ENCODE peak calls at places on chromosomes 7 and 10, in five cellular contexts. U is epithelial cell of esophagus, O is heart right ventricle, C is sigmoid colon, W is brain microvascular endothelial cell. I is an unnamed sample.

GRCh38 chr7:130831817-130832481 is 97.9 kb upstream of the KLF14 start:
- DNase-seq in U (peak; percentile 52), O (no peak), C (no peak), W (no peak), I (peak; percentile 67)

GRCh38 chr10:16612148-16612742 is 90.6 kb upstream of the C1QL3 start:
- DNase-seq in U (peak; percentile 67), O (no peak), C (no peak), W (peak; percentile 23), I (peak; percentile 51)

GRCh38 chr7:14389052-14389988 is 399.9 kb upstream of the ETV1 start:
- DNase-seq in U (no peak), O (no peak), C (no peak), W (no peak), I (no peak)

GRCh38 chr7:124566576-124566975 is 199.0 kb downstream of the GPR37 start:
- DNase-seq in U (peak; percentile 83), O (no peak), C (no peak), W (peak; percentile 11), I (no peak)

GRCh38 chr7:46619723-46620310 is 698.7 kb upstream of the IGFBP3 start:
- DNase-seq in U (no peak), O (no peak), C (no peak), W (no peak), I (no peak)

GRCh38 chr10:24857001-24857695 is 95.3 kb downstream of the PRTFDC1 start:
- DNase-seq in U (no peak), O (no peak), C (no peak), W (no peak), I (no peak)

GRCh38 chr10:63554666-63555065 is 33.5 kb downstream of the REEP3 start:
- DNase-seq in U (peak; percentile 40), O (no peak), C (no peak), W (peak; percentile 93), I (peak; percentile 67)

GRCh38 chr7:125465527-125465926 is 535.9 kb upstream of the POT1 start:
- DNase-seq in U (no peak), O (no peak), C (no peak), W (no peak), I (no peak)

GRCh38 chr7:128767475-128768110 is 8.0 kb downstream of the OPN1SW start:
- DNase-seq in U (no peak), O (no peak), C (no peak), W (no peak), I (no peak)

GRCh38 chr7:12764355-12765000 is 77.0 kb downstream of the ARL4A start:
- DNase-seq in U (no peak), O (no peak), C (no peak), W (no peak), I (no peak)

GRCh38 chr10:43806851-43807640 is 158.4 kb upstream of the ZNF32 start:
- DNase-seq in U (no peak), O (no peak), C (no peak), W (peak; percentile 29), I (no peak)

GRCh38 chr7:156935250-156935649 is 14.3 kb upstream of the NOM1 start:
- DNase-seq in U (peak; percentile 51), O (no peak), C (no peak), W (no peak), I (no peak)

GRCh38 chr7:42692609-42693008 is 219.3 kb downstream of the C7orf25 start:
- DNase-seq in U (peak; percentile 22), O (no peak), C (no peak), W (peak; percentile 6), I (no peak)

GRCh38 chr7:7969306-7970112 is 913 bp downstream of the GLCCI1 start:
- DNase-seq in U (peak; percentile 25), O (peak; percentile 28), C (peak; percentile 69), W (peak; percentile 33), I (peak; percentile 30)
- TF ChIP-seq CTCF in U (no peak), O (no peak), C (no peak), W (peak; percentile 17), I (no peak)

GRCh38 chr7:194996-195829 is 2.8 kb downstream of the FAM20C start:
- DNase-seq in U (no peak), O (peak; percentile 9), C (no peak), W (no peak), I (no peak)
- TF ChIP-seq CTCF in U (no peak), O (no peak), C (no peak), W (peak; percentile 14), I (no peak)

GRCh38 chr10:103983367-103983911 is 16.5 kb downstream of the SLK start:
- DNase-seq in U (no peak), O (no peak), C (no peak), W (no peak), I (peak; percentile 40)

GRCh38 chr10:103979530-103979929 is 12.6 kb downstream of the SLK start:
- DNase-seq in U (no peak), O (no peak), C (no peak), W (no peak), I (no peak)

GRCh38 chr10:103980246-103980906 is 13.4 kb downstream of the SLK start:
- DNase-seq in U (no peak), O (no peak), C (no peak), W (no peak), I (no peak)

GRCh38 chr10:103985726-103986125 is 18.8 kb downstream of the SLK start:
- DNase-seq in U (no peak), O (no peak), C (no peak), W (no peak), I (no peak)

GRCh38 chr10:103982639-103983038 is 15.7 kb downstream of the SLK start:
- DNase-seq in U (no peak), O (no peak), C (no peak), W (no peak), I (no peak)
- TF ChIP-seq CTCF in U (no peak), O (peak; percentile 38), C (no peak), W (peak; percentile 54), I (peak; percentile 35)

GRCh38 chr7:113118074-113118959 is at the start of gene SMIM30:
- DNase-seq in U (peak; percentile 91), O (peak; percentile 90), C (peak; percentile 96), W (peak; percentile 94), I (peak; percentile 75)
- TF ChIP-seq CTCF in U (no peak), O (peak; percentile 15), C (no peak), W (no peak), I (no peak)

DNA sequence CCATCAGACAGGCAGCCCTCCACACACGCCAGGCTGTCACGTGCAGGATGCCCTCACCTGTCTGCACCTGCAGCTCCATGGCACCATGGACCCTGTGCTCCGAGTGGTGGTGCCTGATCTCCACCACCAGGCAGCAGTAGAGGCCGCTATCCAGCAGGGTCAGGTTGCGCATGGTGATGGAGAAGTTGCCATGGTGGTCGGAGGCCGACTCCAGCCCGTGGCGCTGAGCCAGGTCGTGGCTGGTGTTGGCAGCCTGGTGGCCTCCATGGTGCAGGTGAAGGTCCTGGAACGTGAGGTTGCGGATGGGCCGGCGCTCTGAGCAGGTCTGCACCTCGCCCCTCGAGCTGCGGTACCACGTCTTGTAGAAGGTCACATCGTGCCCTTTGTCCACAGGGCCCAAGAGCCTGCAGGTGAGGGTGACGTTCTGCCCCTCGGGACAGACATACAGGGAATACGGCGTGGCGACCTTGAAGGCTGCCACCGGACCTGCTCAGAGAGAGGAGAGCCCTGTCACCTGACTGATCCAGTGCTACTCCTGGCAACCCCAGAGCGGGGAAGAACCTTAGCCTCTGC is 11.7 kb downstream of the VSIR start:
- DNase-seq in U (no peak), O (no peak), C (no peak), W (no peak), I (no peak)
- TF ChIP-seq CTCF in U (peak; percentile 5), O (no peak), C (no peak), W (peak; percentile 15), I (no peak)

DNA sequence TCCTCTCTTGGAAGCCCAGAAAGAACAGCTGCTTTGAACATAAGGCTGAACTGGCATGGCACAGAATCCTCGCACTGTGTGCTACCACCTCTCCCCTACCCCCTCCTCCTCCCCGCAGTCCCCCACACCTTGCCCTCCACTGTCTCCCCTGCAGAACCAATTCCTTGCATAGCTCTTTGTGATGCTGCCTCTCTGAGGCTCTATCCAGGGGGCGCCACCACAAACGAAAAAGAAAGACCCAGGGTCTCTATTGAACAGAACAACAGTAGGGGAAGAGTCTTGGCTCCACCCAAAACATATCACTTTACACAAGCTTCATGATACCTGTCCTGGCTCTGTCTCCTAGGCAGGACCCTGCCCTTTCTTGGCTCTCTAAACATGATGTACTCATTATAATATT is 26.2 kb upstream of the EBLN1 start:
- DNase-seq in U (no peak), O (no peak), C (no peak), W (no peak), I (no peak)
- TF ChIP-seq CTCF in U (no peak), O (peak; percentile 17), C (no peak), W (peak; percentile 42), I (no peak)

DNA sequence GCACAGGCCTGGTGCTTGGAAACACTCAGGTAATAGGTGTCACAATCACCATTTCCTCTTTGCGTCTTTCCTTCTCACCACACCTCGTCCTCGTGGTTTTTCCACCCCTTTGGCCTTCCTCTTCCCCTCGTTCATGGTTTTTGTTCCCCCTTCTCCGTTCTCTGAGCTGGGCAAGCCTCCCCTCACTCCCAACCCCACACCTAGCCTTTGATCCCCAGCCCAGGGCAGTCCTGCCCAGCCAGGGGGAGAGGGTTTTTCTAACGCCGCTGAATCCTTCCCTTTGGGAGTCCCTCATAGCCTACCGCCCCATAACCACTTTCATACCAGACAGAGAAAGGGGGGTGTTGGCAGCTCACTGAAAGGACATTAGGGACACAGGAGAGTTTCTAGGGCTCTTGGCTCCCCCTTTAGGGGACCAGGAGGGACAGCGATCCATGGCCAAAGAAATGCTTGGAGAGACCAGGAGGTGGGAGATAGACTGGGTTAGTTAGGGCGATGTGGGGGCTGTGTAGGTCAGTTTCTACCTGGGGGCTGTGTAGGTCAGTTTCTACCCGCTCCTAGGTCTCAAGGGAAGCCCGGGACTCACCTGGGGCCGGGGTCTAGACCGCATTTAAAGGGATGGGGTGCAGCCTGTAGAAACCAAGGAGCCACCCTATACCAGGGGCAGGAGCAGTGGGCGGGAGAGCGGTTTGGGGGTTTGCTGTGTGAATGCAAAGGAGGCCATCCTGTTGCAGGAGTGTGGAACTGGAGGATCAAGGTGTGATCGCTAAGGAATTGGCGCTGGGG is 1.4 kb downstream of the EPHB4 start:
- DNase-seq in U (peak; percentile 50), O (no peak), C (no peak), W (peak; percentile 17), I (no peak)
- TF ChIP-seq CTCF in U (peak; percentile 34), O (peak; percentile 40), C (no peak), W (peak; percentile 62), I (no peak)

GRCh38 chr10:117324367-117324766 is 50.9 kb downstream of the PDZD8 start:
- DNase-seq in U (no peak), O (no peak), C (no peak), W (no peak), I (no peak)

GRCh38 chr10:117320050-117320665 is 55.1 kb downstream of the PDZD8 start:
- DNase-seq in U (peak; percentile 36), O (no peak), C (no peak), W (no peak), I (peak; percentile 7)

GRCh38 chr10:117322258-117322657 is 53.0 kb downstream of the PDZD8 start:
- DNase-seq in U (no peak), O (no peak), C (no peak), W (peak; percentile 24), I (no peak)

GRCh38 chr10:117313641-117314040 is 61.6 kb downstream of the PDZD8 start:
- DNase-seq in U (no peak), O (no peak), C (no peak), W (no peak), I (no peak)

DNA sequence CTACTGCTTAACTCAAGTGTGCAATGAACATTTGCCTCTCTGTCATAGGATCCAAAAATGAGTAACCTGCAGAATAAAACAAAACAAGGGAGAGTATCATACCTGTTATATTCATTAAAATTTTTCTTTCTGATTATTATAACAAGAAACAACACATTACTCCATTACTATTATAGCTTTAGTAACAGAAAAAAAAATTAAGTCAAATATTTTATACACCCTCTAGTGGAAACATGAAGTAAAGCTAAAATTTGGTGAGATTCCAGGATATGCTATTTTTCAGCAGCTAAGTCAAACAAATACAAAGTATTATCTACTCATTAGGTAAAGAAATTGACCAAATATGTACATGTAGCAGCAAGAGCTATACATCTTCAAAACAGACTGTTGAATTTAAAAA is 56.3 kb downstream of the PDZD8 start:
- DNase-seq in U (no peak), O (no peak), C (no peak), W (no peak), I (no peak)
- TF ChIP-seq CTCF in U (peak; percentile 8), O (no peak), C (no peak), W (peak; percentile 27), I (no peak)

I was measured in GM13976.